ENCODE peak calls at places on chromosome 17, in five cellular contexts. Q is IMR-90, T is pons, B is H9, K is lower lobe of right lung. S is an unnamed sample.

GRCh38 chr17:79797492-79798295 is 817 bp upstream of the CBX8 start:
- DNase-seq in T (no peak), B (no peak), K (no peak), Q (no peak), S (peak)

GRCh38 chr17:5747964-5748363 is 163.7 kb upstream of the NLRP1 start:
- DNase-seq in Q (no peak), T (no peak), K (no peak), B (no peak), S (no peak)

GRCh38 chr17:50205111-50205821 is 3.8 kb upstream of the COL1A1 start:
- DNase-seq in Q (peak), K (no peak), B (no peak), T (no peak), S (no peak)

GRCh38 chr17:32463304-32463703 is 19.0 kb downstream of the PSMD11 start:
- DNase-seq in Q (no peak), K (no peak), T (no peak), B (no peak), S (no peak)

GRCh38 chr17:3647769-3648540 is 11.4 kb downstream of the CTNS start:
- DNase-seq in Q (peak), B (peak), K (no peak), T (peak), S (peak)

GRCh38 chr17:61475726-61476125 is 23.5 kb downstream of the TBX4 start:
- DNase-seq in Q (peak), T (no peak), B (peak), K (peak), S (no peak)

GRCh38 chr17:34163123-34163522 is 92.0 kb upstream of the CCL2 start:
- DNase-seq in K (no peak), Q (peak), T (no peak), B (no peak), S (no peak)

GRCh38 chr17:57356722-57357391 is 100.5 kb downstream of the MSI2 start:
- DNase-seq in Q (no peak), B (no peak), K (no peak), T (peak), S (peak)

GRCh38 chr17:43908111-43908721 is 880 bp upstream of the MPP2 start:
- DNase-seq in K (peak), Q (peak), T (peak), B (peak), S (peak)

GRCh38 chr17:36459601-36460000 is 26.9 kb upstream of the ZNHIT3 start:
- DNase-seq in K (no peak), B (no peak), T (no peak), Q (no peak), S (no peak)

GRCh38 chr17:33976816-33977215 is 278.3 kb upstream of the CCL2 start:
- DNase-seq in Q (no peak), K (no peak), B (no peak), T (no peak), S (no peak)

GRCh38 chr17:77400445-77400870 is 259.7 kb downstream of the SEC14L1 start:
- DNase-seq in K (peak), Q (no peak), B (peak), T (no peak), S (peak)

GRCh38 chr17:81095608-81095888 is 60.6 kb downstream of the BAIAP2 start:
- DNase-seq in T (no peak), K (no peak), B (no peak), Q (no peak), S (no peak)

GRCh38 chr17:3965123-3965800 is 1.0 kb upstream of the ATP2A3 start:
- DNase-seq in Q (no peak), T (peak), B (peak), K (peak), S (peak)

GRCh38 chr17:32503251-32504165 is 16.7 kb downstream of the CDK5R1 start:
- DNase-seq in K (no peak), Q (no peak), B (no peak), T (peak), S (peak)

GRCh38 chr17:27354491-27355081 is 60.7 kb downstream of the WSB1 start:
- DNase-seq in B (no peak), K (no peak), Q (no peak), T (no peak), S (peak)

GRCh38 chr17:80859004-80859941 is 132.4 kb upstream of the CHMP6 start:
- DNase-seq in B (peak), Q (peak), K (no peak), T (peak), S (no peak)

GRCh38 chr17:68054296-68054900 is 18.9 kb downstream of the KPNA2 start:
- DNase-seq in T (peak), B (no peak), Q (peak), K (no peak), S (no peak)

GRCh38 chr17:6075050-6075449 is 4.9 kb downstream of the WSCD1 start:
- DNase-seq in K (no peak), Q (no peak), B (no peak), T (no peak), S (no peak)

GRCh38 chr17:9768381-9768934 is 22.9 kb downstream of the DHRS7C start:
- DNase-seq in B (no peak), Q (peak), T (peak), K (no peak), S (peak)

GRCh38 chr17:28071891-28072606 is 29.6 kb downstream of the NLK start:
- DNase-seq in T (no peak), B (no peak), Q (no peak), K (no peak), S (peak)

GRCh38 chr17:45347451-45347850 is 30.6 kb upstream of the MAP3K14 start:
- DNase-seq in B (peak), K (no peak), T (no peak), Q (no peak), S (no peak)

GRCh38 chr17:79073706-79074088 is 927 bp upstream of the ENGASE start:
- DNase-seq in T (no peak), B (no peak), K (peak), Q (no peak), S (no peak)

GRCh38 chr17:63927464-63928171 is 4.5 kb downstream of the CD79B start:
- DNase-seq in B (no peak), K (peak), Q (no peak), T (no peak), S (peak)

GRCh38 chr17:81337449-81337848 is 42.3 kb upstream of the SLC38A10 start:
- DNase-seq in Q (no peak), K (peak), B (peak), T (no peak), S (no peak)

S was measured in NAMALWA.